ENCODE peak calls at places on chromosome 1, in five cellular contexts. One of them, this sample, is unnamed.

GRCh38 chr1:25642710-25643109 is 26.1 kb downstream of the MAN1C1 start:
- DNase-seq in dorsolateral prefrontal cortex: no peak
- DNase-seq in heart left ventricle: no peak
- DNase-seq in SHP77: no peak
- DNase-seq in chondrocyte: no peak
- DNase-seq in this sample: peak

GRCh38 chr1:16172964-16173446 is 17.1 kb upstream of the EPHA2 start:
- DNase-seq in dorsolateral prefrontal cortex: no peak
- DNase-seq in heart left ventricle: no peak
- DNase-seq in SHP77: no peak
- DNase-seq in chondrocyte: no peak
- DNase-seq in this sample: no peak

GRCh38 chr1:222974496-222974895 is 159.7 kb downstream of the DISP1 start:
- DNase-seq in dorsolateral prefrontal cortex: no peak
- DNase-seq in heart left ventricle: no peak
- DNase-seq in SHP77: no peak
- DNase-seq in chondrocyte: no peak
- DNase-seq in this sample: peak

GRCh38 chr1:227343727-227344551 is 25.6 kb upstream of the CDC42BPA start:
- DNase-seq in dorsolateral prefrontal cortex: no peak
- DNase-seq in heart left ventricle: no peak
- DNase-seq in SHP77: no peak
- DNase-seq in chondrocyte: no peak
- DNase-seq in this sample: no peak

GRCh38 chr1:3717715-3718601 is 34.3 kb upstream of the CCDC27 start:
- DNase-seq in dorsolateral prefrontal cortex: no peak
- DNase-seq in heart left ventricle: no peak
- DNase-seq in SHP77: no peak
- DNase-seq in chondrocyte: no peak
- DNase-seq in this sample: no peak

GRCh38 chr1:235908742-235909520 is 42.2 kb upstream of the LYST start:
- DNase-seq in dorsolateral prefrontal cortex: no peak
- DNase-seq in heart left ventricle: no peak
- DNase-seq in SHP77: no peak
- DNase-seq in chondrocyte: no peak
- DNase-seq in this sample: peak

GRCh38 chr1:172900359-172900997 is 150.3 kb downstream of the TNFSF18 start:
- DNase-seq in dorsolateral prefrontal cortex: no peak
- DNase-seq in heart left ventricle: no peak
- DNase-seq in SHP77: no peak
- DNase-seq in chondrocyte: no peak
- DNase-seq in this sample: no peak

GRCh38 chr1:202163281-202164270 is 3.2 kb upstream of the PTPN7 start:
- DNase-seq in dorsolateral prefrontal cortex: no peak
- DNase-seq in heart left ventricle: no peak
- DNase-seq in SHP77: no peak
- DNase-seq in chondrocyte: no peak
- DNase-seq in this sample: no peak

GRCh38 chr1:152458384-152459185 is 44.5 kb upstream of the CRNN start:
- DNase-seq in dorsolateral prefrontal cortex: peak
- DNase-seq in heart left ventricle: peak
- DNase-seq in SHP77: peak
- DNase-seq in chondrocyte: no peak
- DNase-seq in this sample: peak

GRCh38 chr1:171715813-171716251 is 26.0 kb downstream of the VAMP4 start:
- DNase-seq in dorsolateral prefrontal cortex: no peak
- DNase-seq in heart left ventricle: no peak
- DNase-seq in SHP77: no peak
- DNase-seq in chondrocyte: no peak
- DNase-seq in this sample: peak

GRCh38 chr1:20496241-20496661 is 10.2 kb upstream of the CAMK2N1 start:
- DNase-seq in dorsolateral prefrontal cortex: no peak
- DNase-seq in heart left ventricle: no peak
- DNase-seq in SHP77: no peak
- DNase-seq in chondrocyte: no peak
- DNase-seq in this sample: no peak

GRCh38 chr1:114154963-114155322 is 1.3 kb upstream of the SYT6 start:
- DNase-seq in dorsolateral prefrontal cortex: no peak
- DNase-seq in heart left ventricle: no peak
- DNase-seq in SHP77: no peak
- DNase-seq in chondrocyte: no peak
- DNase-seq in this sample: no peak

GRCh38 chr1:156006666-156007376 is 13.9 kb downstream of the SSR2 start:
- DNase-seq in dorsolateral prefrontal cortex: no peak
- DNase-seq in heart left ventricle: no peak
- DNase-seq in SHP77: no peak
- DNase-seq in chondrocyte: no peak
- DNase-seq in this sample: peak

GRCh38 chr1:223711173-223711572 is 1.2 kb upstream of the CAPN2 start:
- DNase-seq in dorsolateral prefrontal cortex: no peak
- DNase-seq in heart left ventricle: no peak
- DNase-seq in SHP77: no peak
- DNase-seq in chondrocyte: no peak
- DNase-seq in this sample: no peak

GRCh38 chr1:30748098-30748698 is 9.4 kb downstream of the LAPTM5 start:
- DNase-seq in dorsolateral prefrontal cortex: peak
- DNase-seq in heart left ventricle: no peak
- DNase-seq in SHP77: peak
- DNase-seq in chondrocyte: peak
- DNase-seq in this sample: peak

GRCh38 chr1:222034790-222035189 is 292.9 kb upstream of the DUSP10 start:
- DNase-seq in dorsolateral prefrontal cortex: no peak
- DNase-seq in heart left ventricle: no peak
- DNase-seq in SHP77: no peak
- DNase-seq in chondrocyte: no peak
- DNase-seq in this sample: no peak

GRCh38 chr1:77671836-77672235 is 10.6 kb downstream of the ZZZ3 start:
- DNase-seq in dorsolateral prefrontal cortex: no peak
- DNase-seq in heart left ventricle: no peak
- DNase-seq in SHP77: no peak
- DNase-seq in chondrocyte: no peak
- DNase-seq in this sample: no peak

This sample was measured in SJCRH30.